ENCODE peak calls at places on chromosomes 12 and 14, in five cellular contexts. M is WTC11; T is pancreas; P is activated naive CD8-positive, alpha-beta T cell treated with anti-CD3 and anti-CD28 coated beads for 36 hours; F is activated T-helper 1 cell treated with anti-CD3 and anti-CD28 coated beads, Interleukin-12 subunit alpha, Interleukin-12 subunit beta, Interleukin-2, Interleukin-4 antibody, amounts not matched to agents 30 ng/mL and 10 ng/mL and 1 ng/mL, durations not matched to agents 14 hours and 24 hours and 36 hours. Q is an unnamed sample.

GRCh38 chr14:100158566-100159106 is 809 bp downstream of the DEGS2 start:
- DNase-seq in M (no peak), T (no peak), P (no peak), F (no peak), Q (no peak)

GRCh38 chr12:31324116-31324844 is 1.7 kb downstream of the SINHCAF start:
- DNase-seq in M (peak; percentile 56), T (peak; percentile 91), P (peak; percentile 77), F (peak; percentile 75), Q (no peak)

GRCh38 chr12:131910302-131911110 is 16.1 kb downstream of the ULK1 start:
- DNase-seq in M (no peak), T (peak; percentile 68), P (no peak), F (no peak), Q (no peak)

GRCh38 chr12:21881950-21882349 is 59.3 kb downstream of the ABCC9 start:
- DNase-seq in M (no peak), T (no peak), P (no peak), F (no peak), Q (no peak)

GRCh38 chr12:120218680-120219606 is 18.0 kb upstream of the RPLP0 start:
- DNase-seq in M (no peak), T (peak; percentile 65), P (no peak), F (no peak), Q (no peak)

GRCh38 chr14:104865069-104865630 is at the start of gene CEP170B:
- DNase-seq in M (peak; percentile 39), T (peak; percentile 82), P (peak; percentile 53), F (peak; percentile 36), Q (no peak)

GRCh38 chr14:100221419-100222218 is 17.3 kb upstream of the YY1 start:
- DNase-seq in M (peak; percentile 57), T (no peak), P (peak; percentile 71), F (peak; percentile 67), Q (no peak)

GRCh38 chr14:59015482-59015881 is 173.0 kb upstream of the DAAM1 start:
- DNase-seq in M (peak; percentile 15), T (no peak), P (no peak), F (no peak), Q (no peak)

GRCh38 chr12:9049520-9050133 is 60.3 kb downstream of the KLRG1 start:
- DNase-seq in M (no peak), T (no peak), P (no peak), F (no peak), Q (peak; percentile 7)

GRCh38 chr12:109781668-109782321 is 51.4 kb downstream of the TRPV4 start:
- DNase-seq in M (no peak), T (no peak), P (no peak), F (no peak), Q (no peak)

GRCh38 chr14:55580401-55581010 is 499 bp downstream of the KTN1 start:
- DNase-seq in M (peak; percentile 57), T (peak; percentile 78), P (peak; percentile 71), F (peak; percentile 61), Q (no peak)

GRCh38 chr14:90454041-90455000 is 57.5 kb downstream of the CALM1 start:
- DNase-seq in M (peak; percentile 96), T (peak; percentile 85), P (no peak), F (no peak), Q (peak; percentile 45)

GRCh38 chr12:29589271-29589670 is 91.8 kb upstream of the OVCH1 start:
- DNase-seq in M (no peak), T (no peak), P (no peak), F (no peak), Q (peak; percentile 17)

GRCh38 chr14:23067847-23068791 is 10.8 kb upstream of the CDH24 start:
- DNase-seq in M (no peak), T (no peak), P (no peak), F (no peak), Q (no peak)

GRCh38 chr12:466762-467161 is 7.0 kb downstream of the B4GALNT3 start:
- DNase-seq in M (no peak), T (no peak), P (no peak), F (no peak), Q (no peak)

GRCh38 chr14:57686317-57686716 is 179.6 kb downstream of the SLC35F4 start:
- DNase-seq in M (no peak), T (no peak), P (no peak), F (no peak), Q (no peak)

GRCh38 chr12:72989458-72989947 is 717.3 kb downstream of the TRHDE start:
- DNase-seq in M (no peak), T (no peak), P (no peak), F (no peak), Q (no peak)

GRCh38 chr12:48996794-48997718 is 2.1 kb downstream of the DDN start:
- DNase-seq in M (peak; percentile 85), T (peak; percentile 87), P (peak; percentile 65), F (peak; percentile 34), Q (no peak)

GRCh38 chr12:109189291-109189690 is 72.9 kb downstream of the ACACB start:
- DNase-seq in M (no peak), T (no peak), P (no peak), F (no peak), Q (no peak)

GRCh38 chr12:56644654-56645053 is 1.1 kb downstream of the ATP5F1B start:
- DNase-seq in M (no peak), T (no peak), P (no peak), F (no peak), Q (no peak)

GRCh38 chr12:29088611-29089219 is 60.4 kb upstream of the FAR2 start:
- DNase-seq in M (no peak), T (no peak), P (no peak), F (no peak), Q (peak; percentile 4)

GRCh38 chr14:92717571-92718042 is 30.8 kb downstream of the LGMN start:
- DNase-seq in M (no peak), T (no peak), P (no peak), F (no peak), Q (no peak)

GRCh38 chr12:108498136-108498535 is 16.9 kb upstream of the FICD start:
- DNase-seq in M (no peak), T (no peak), P (no peak), F (no peak), Q (no peak)

GRCh38 chr12:122030427-122030825 is 8.7 kb downstream of the BCL7A start:
- DNase-seq in M (no peak), T (no peak), P (no peak), F (no peak), Q (no peak)

GRCh38 chr12:130161261-130162231 is 718 bp upstream of the FZD10 start:
- DNase-seq in M (peak; percentile 69), T (no peak), P (no peak), F (no peak), Q (no peak)

GRCh38 chr14:77003960-77004710 is 24.4 kb downstream of the IRF2BPL start:
- DNase-seq in M (no peak), T (no peak), P (no peak), F (no peak), Q (no peak)

GRCh38 chr14:35114036-35114435 is 7.8 kb downstream of the PPP2R3C start:
- DNase-seq in M (no peak), T (no peak), P (no peak), F (no peak), Q (no peak)

GRCh38 chr12:132106921-132107320 is 37.2 kb downstream of the DDX51 start:
- DNase-seq in M (no peak), T (no peak), P (no peak), F (no peak), Q (no peak)

GRCh38 chr12:120775862-120776552 is 50.4 kb downstream of the ACADS start:
- DNase-seq in M (no peak), T (no peak), P (no peak), F (no peak), Q (no peak)

GRCh38 chr12:102902093-102902492 is 15.0 kb downstream of the PAH start:
- DNase-seq in M (no peak), T (no peak), P (no peak), F (no peak), Q (no peak)

GRCh38 chr12:12272869-12273268 is 6.0 kb upstream of the LRP6 start:
- DNase-seq in M (no peak), T (no peak), P (no peak), F (no peak), Q (no peak)